ENCODE peak calls at places on chromosomes 4 and X, in eight cellular contexts. A, Q, X, U, H, L, G and T are unnamed samples.

GRCh38 chrX:19342331-19342906 is 1.3 kb upstream of the PDHA1 start:
- DNase-seq in L (no peak), H (no peak), G (no peak), A (no peak), Q (no peak), X (no peak), U (no peak), T (no peak)

GRCh38 chrX:39766085-39766726 is 331.6 kb downstream of the BCOR start:
- DNase-seq in G (no peak), H (no peak), U (no peak), A (no peak), X (no peak), L (no peak), Q (no peak), T (no peak)

GRCh38 chr4:119939066-119939995 is 127.3 kb downstream of the MAD2L1 start:
- DNase-seq in A (no peak), X (no peak), H (no peak), L (no peak), G (no peak), U (no peak), Q (no peak), T (no peak)

GRCh38 chr4:95161781-95162469 is 386.8 kb downstream of the UNC5C start:
- DNase-seq in X (no peak), L (no peak), G (no peak), Q (no peak), H (no peak), U (no peak), A (no peak), T (no peak)

GRCh38 chr4:2248044-2248780 is 6.3 kb upstream of the HAUS3 start:
- DNase-seq in Q (no peak), U (no peak), G (no peak), X (peak; percentile 72), A (no peak), L (no peak), H (no peak), T (peak; percentile 17)

GRCh38 chrX:85391879-85392238 is 12.4 kb upstream of the POF1B start:
- DNase-seq in X (no peak), U (no peak), A (no peak), Q (no peak), H (no peak), L (no peak), G (no peak), T (no peak)

GRCh38 chr4:13547563-13548041 is 3.3 kb upstream of the NKX3-2 start:
- DNase-seq in Q (no peak), U (no peak), X (no peak), G (no peak), H (no peak), L (peak; percentile 79), A (no peak), T (no peak)

GRCh38 chrX:115344885-115345653 is 55.6 kb downstream of the LUZP4 start:
- DNase-seq in A (no peak), Q (no peak), G (peak; percentile 77), L (peak; percentile 96), U (peak; percentile 91), H (peak; percentile 85), X (peak; percentile 85), T (peak; percentile 65)

GRCh38 chrX:150050387-150050786 is 112.1 kb upstream of the EOLA2 start:
- DNase-seq in X (no peak), G (no peak), U (no peak), A (no peak), H (no peak), Q (no peak), L (no peak), T (no peak)

GRCh38 chr4:125382995-125383394 is 68.2 kb downstream of the FAT4 start:
- DNase-seq in X (no peak), L (no peak), U (no peak), A (no peak), H (no peak), G (no peak), Q (no peak), T (no peak)

GRCh38 chrX:45505214-45505613 is 304.5 kb upstream of the DIPK2B start:
- DNase-seq in L (no peak), U (peak; percentile 31), A (no peak), Q (no peak), H (no peak), G (no peak), X (no peak), T (no peak)

GRCh38 chr4:3689006-3689405 is 77.2 kb upstream of the ADRA2C start:
- DNase-seq in H (no peak), Q (no peak), L (peak; percentile 53), A (no peak), X (peak; percentile 65), G (no peak), U (no peak), T (no peak)

GRCh38 chr4:150232029-150232428 is 153.8 kb downstream of the DCLK2 start:
- DNase-seq in G (no peak), U (peak; percentile 10), X (no peak), A (no peak), H (no peak), L (no peak), Q (no peak), T (no peak)

GRCh38 chrX:120310861-120311631 is at the start of gene TMEM255A:
- DNase-seq in G (no peak), A (no peak), X (no peak), H (peak; percentile 48), Q (no peak), L (peak; percentile 68), U (peak; percentile 15), T (no peak)

GRCh38 chr4:146521543-146522097 is at the start of gene SLC10A7:
- DNase-seq in H (peak; percentile 71), X (peak; percentile 89), L (peak; percentile 84), Q (peak; percentile 33), A (peak; percentile 71), G (peak; percentile 67), U (peak; percentile 55), T (peak; percentile 75)

GRCh38 chrX:9149831-9150230 is 115.9 kb upstream of the FAM9B start:
- DNase-seq in A (no peak), L (no peak), Q (no peak), U (no peak), H (no peak), X (no peak), G (no peak), T (no peak)

GRCh38 chr4:3145251-3145908 is 70.9 kb downstream of the HTT start:
- DNase-seq in A (no peak), L (no peak), X (no peak), G (no peak), Q (no peak), H (no peak), U (no peak), T (no peak)

GRCh38 chr4:2646386-2647149 is 109.6 kb downstream of the TNIP2 start:
- DNase-seq in L (peak; percentile 63), A (no peak), H (peak; percentile 9), U (no peak), X (no peak), G (no peak), Q (no peak), T (no peak)

GRCh38 chr4:57044279-57044678 is 65.6 kb downstream of the POLR2B start:
- DNase-seq in H (no peak), A (no peak), G (no peak), Q (no peak), U (no peak), L (no peak), X (no peak), T (no peak)

GRCh38 chr4:147136308-147136707 is 190.6 kb upstream of the TTC29 start:
- DNase-seq in U (no peak), L (no peak), A (no peak), G (no peak), H (peak; percentile 58), Q (no peak), X (no peak), T (no peak)

GRCh38 chrX:153928846-153929245 is 2.8 kb upstream of the ARHGAP4 start:
- DNase-seq in X (no peak), H (no peak), G (no peak), L (no peak), U (no peak), Q (no peak), A (no peak), T (no peak)

GRCh38 chr4:182736207-182736606 is 181.0 kb downstream of the DCTD start:
- DNase-seq in L (no peak), A (no peak), U (no peak), Q (no peak), X (no peak), H (no peak), G (no peak), T (no peak)

GRCh38 chr4:158823461-158823873 is 54.6 kb downstream of the FNIP2 start:
- DNase-seq in L (no peak), Q (no peak), H (no peak), A (no peak), U (no peak), G (no peak), X (no peak), T (no peak)

GRCh38 chrX:49970699-49971098 is 48.3 kb downstream of the CLCN5 start:
- DNase-seq in U (no peak), G (no peak), L (no peak), H (no peak), A (no peak), Q (no peak), X (no peak), T (no peak)

GRCh38 chrX:151398346-151398745 is 1.3 kb downstream of the VMA21 start:
- DNase-seq in A (no peak), Q (no peak), X (no peak), L (no peak), H (no peak), G (no peak), U (no peak), T (no peak)

GRCh38 chrX:154544885-154545284 is 1.8 kb downstream of the G6PD start:
- DNase-seq in U (no peak), X (no peak), H (no peak), G (no peak), L (no peak), A (no peak), Q (no peak), T (no peak)

GRCh38 chr4:3681191-3681590 is 85.0 kb upstream of the ADRA2C start:
- DNase-seq in L (peak; percentile 18), A (no peak), U (no peak), H (no peak), X (peak; percentile 60), G (no peak), Q (no peak), T (no peak)

GRCh38 chr4:81472249-81473085 is 760 bp upstream of the RASGEF1B start:
- DNase-seq in A (peak; percentile 48), L (peak; percentile 67), H (no peak), U (peak; percentile 28), Q (peak; percentile 24), G (peak; percentile 35), X (no peak), T (peak; percentile 35)
- TF ChIP-seq CTCF in A (peak; percentile 14), L (peak; percentile 14), H (no peak), U (no peak), Q (peak; percentile 39), G (peak; percentile 16), X (no peak), T (no peak)

GRCh38 chrX:95762716-95763115 is 921.9 kb upstream of the DIAPH2 start:
- DNase-seq in A (no peak), G (no peak), L (no peak), X (no peak), U (peak; percentile 4), H (no peak), Q (no peak), T (no peak)
- TF ChIP-seq EP300 in A (no peak), G (no peak), L (no peak), X (no peak), U (no peak), H (no peak), Q (no peak), T (no peak)

GRCh38 chr4:157075811-157076577 is at the start of gene GLRB:
- DNase-seq in A (no peak), U (peak; percentile 6), Q (no peak), H (peak; percentile 26), G (no peak), X (no peak), L (peak; percentile 65), T (no peak)
- H3K4me3 ChIP-seq in A (no peak within 1 kb of the TSS), U (peak within 1 kb of the TSS; percentile 53), Q (no peak within 1 kb of the TSS), H (peak within 1 kb of the TSS; percentile 42), G (peak within 1 kb of the TSS; percentile 46), X (peak within 1 kb of the TSS; percentile 72), L (peak within 1 kb of the TSS; percentile 89), T (peak within 1 kb of the TSS; percentile 71)

GRCh38 chr4:47704693-47705325 is 133.1 kb downstream of the CORIN start:
- DNase-seq in U (peak; percentile 30), L (no peak), A (no peak), G (no peak), H (no peak), Q (no peak), X (no peak), T (peak; percentile 35)
- TF ChIP-seq CTCF in U (no peak), L (no peak), A (peak; percentile 51), G (no peak), H (no peak), Q (peak; percentile 49), X (no peak), T (no peak)